ENCODE peak calls at places on chromosomes 3 and 15, in eight cellular contexts. A is fibroblast of pulmonary artery, K is astrocyte of the spinal cord, G is neural progenitor cell, D is fibroblast of lung, I is BE2C, L is esophagus squamous epithelium, Y is cardiac fibroblast. V is an unnamed sample.

GRCh38 chr15:38688761-38689160 is 124.1 kb upstream of the RASGRP1 start:
- DNase-seq in A (no peak), K (no peak), G (no peak), D (no peak), I (no peak), L (no peak), Y (no peak), V (no peak)

GRCh38 chr15:62988701-62989100 is 53.8 kb upstream of the TPM1 start:
- DNase-seq in A (no peak), K (no peak), G (no peak), D (no peak), I (no peak), L (no peak), Y (no peak), V (no peak)

GRCh38 chr3:69568458-69568857 is 170.8 kb upstream of the MITF start:
- DNase-seq in A (peak), K (no peak), G (no peak), D (peak), I (no peak), L (no peak), Y (peak), V (peak)

GRCh38 chr3:98897701-98898100 is 3.8 kb downstream of the DCBLD2 start:
- DNase-seq in A (no peak), K (peak), G (no peak), D (no peak), I (no peak), L (no peak), Y (no peak), V (no peak)

GRCh38 chr3:26452363-26452762 is 170.2 kb upstream of the LRRC3B start:
- DNase-seq in A (no peak), K (no peak), G (no peak), D (no peak), I (no peak), L (no peak), Y (no peak), V (no peak)

GRCh38 chr3:71579934-71580318 is 3.6 kb downstream of the FOXP1 start:
- DNase-seq in A (no peak), K (peak), G (peak), D (no peak), I (no peak), L (no peak), Y (peak), V (no peak)

GRCh38 chr15:35330921-35331320 is 215.0 kb downstream of the DPH6 start:
- DNase-seq in A (no peak), K (no peak), G (no peak), D (no peak), I (no peak), L (no peak), Y (no peak), V (no peak)

GRCh38 chr15:31197497-31198414 is 96.2 kb upstream of the TRPM1 start:
- DNase-seq in A (peak), K (no peak), G (peak), D (no peak), I (peak), L (no peak), Y (peak), V (peak)

GRCh38 chr3:183807329-183807728 is 18.0 kb downstream of the MAP6D1 start:
- DNase-seq in A (no peak), K (no peak), G (no peak), D (no peak), I (no peak), L (no peak), Y (no peak), V (no peak)

GRCh38 chr3:150251654-150252053 is 156.4 kb upstream of the TSC22D2 start:
- DNase-seq in A (peak), K (peak), G (no peak), D (peak), I (no peak), L (no peak), Y (peak), V (peak)

GRCh38 chr15:75844629-75845390 is 1.6 kb downstream of the UBE2Q2 start:
- DNase-seq in A (no peak), K (no peak), G (no peak), D (no peak), I (no peak), L (no peak), Y (no peak), V (no peak)

GRCh38 chr3:133937061-133937686 is 41.5 kb upstream of the RAB6B start:
- DNase-seq in A (no peak), K (no peak), G (no peak), D (no peak), I (no peak), L (no peak), Y (no peak), V (no peak)

GRCh38 chr3:12658593-12659058 is 5.3 kb downstream of the RAF1 start:
- DNase-seq in A (peak), K (peak), G (no peak), D (peak), I (no peak), L (no peak), Y (peak), V (peak)

GRCh38 chr15:44545934-44546802 is 9.2 kb downstream of the EIF3J start:
- DNase-seq in A (peak), K (peak), G (no peak), D (peak), I (peak), L (no peak), Y (no peak), V (peak)

GRCh38 chr3:98565843-98566242 is 27.6 kb downstream of the CPOX start:
- DNase-seq in A (no peak), K (no peak), G (no peak), D (no peak), I (no peak), L (no peak), Y (no peak), V (no peak)

GRCh38 chr3:128188326-128188725 is 35.0 kb downstream of the EEFSEC start:
- DNase-seq in A (no peak), K (peak), G (no peak), D (no peak), I (peak), L (no peak), Y (no peak), V (no peak)

GRCh38 chr3:85498177-85498576 is 539.4 kb downstream of the CADM2 start:
- DNase-seq in A (no peak), K (no peak), G (no peak), D (no peak), I (no peak), L (no peak), Y (no peak), V (no peak)

GRCh38 chr3:37993067-37993809 is 2.7 kb downstream of the VILL start:
- DNase-seq in A (no peak), K (no peak), G (no peak), D (no peak), I (no peak), L (no peak), Y (no peak), V (no peak)

GRCh38 chr3:127233371-127233770 is 40.4 kb downstream of the PRR23E start:
- DNase-seq in A (peak), K (no peak), G (peak), D (peak), I (no peak), L (no peak), Y (no peak), V (no peak)

GRCh38 chr15:48393650-48394049 is 62.4 kb downstream of the DUT start:
- DNase-seq in A (peak), K (peak), G (no peak), D (peak), I (no peak), L (no peak), Y (peak), V (no peak)

GRCh38 chr3:57815034-57815433 is 58.9 kb downstream of the SLMAP start:
- DNase-seq in A (no peak), K (no peak), G (no peak), D (no peak), I (no peak), L (no peak), Y (no peak), V (no peak)

GRCh38 chr3:120244834-120245225 is 40.2 kb downstream of the GPR156 start:
- DNase-seq in A (peak), K (no peak), G (peak), D (no peak), I (no peak), L (no peak), Y (peak), V (no peak)

GRCh38 chr3:69119138-69119537 is 3.3 kb downstream of the LMOD3 start:
- DNase-seq in A (no peak), K (no peak), G (no peak), D (no peak), I (no peak), L (no peak), Y (no peak), V (no peak)

GRCh38 chr3:177596248-177596821 is 399.1 kb upstream of the TBL1XR1 start:
- DNase-seq in A (no peak), K (peak), G (no peak), D (no peak), I (peak), L (no peak), Y (peak), V (peak)

GRCh38 chr3:139653582-139653981 is 24.2 kb downstream of the NMNAT3 start:
- DNase-seq in A (no peak), K (no peak), G (no peak), D (no peak), I (no peak), L (no peak), Y (no peak), V (no peak)

GRCh38 chr15:65824031-65824743 is 32.1 kb upstream of the DENND4A start:
- DNase-seq in A (peak), K (peak), G (peak), D (peak), I (peak), L (no peak), Y (peak), V (peak)

GRCh38 chr3:124428372-124429128 is 301.7 kb upstream of the UMPS start:
- DNase-seq in A (no peak), K (no peak), G (no peak), D (peak), I (no peak), L (no peak), Y (no peak), V (no peak)

GRCh38 chr3:9727041-9727595 is 4.4 kb upstream of the BRPF1 start:
- DNase-seq in A (no peak), K (no peak), G (peak), D (no peak), I (peak), L (no peak), Y (no peak), V (no peak)

GRCh38 chr3:12186515-12187286 is 28.0 kb upstream of the TIMP4 start:
- DNase-seq in A (no peak), K (no peak), G (no peak), D (no peak), I (no peak), L (no peak), Y (no peak), V (no peak)

GRCh38 chr15:63372018-63372705 is 9.5 kb downstream of the CA12 start:
- DNase-seq in A (peak), K (peak), G (no peak), D (peak), I (no peak), L (no peak), Y (peak), V (peak)

GRCh38 chr3:69748503-69748902 is 9.2 kb downstream of the MITF start:
- DNase-seq in A (no peak), K (no peak), G (no peak), D (no peak), I (no peak), L (no peak), Y (no peak), V (no peak)

GRCh38 chr15:47887181-47887580 is 169.9 kb downstream of the SEMA6D start:
- DNase-seq in A (no peak), K (no peak), G (peak), D (no peak), I (no peak), L (no peak), Y (no peak), V (no peak)

GRCh38 chr3:22297436-22297835 is 546.4 kb upstream of the ZNF385D start:
- DNase-seq in A (no peak), K (no peak), G (no peak), D (peak), I (no peak), L (no peak), Y (no peak), V (no peak)

GRCh38 chr3:65030847-65031463 is 343.2 kb upstream of the ADAMTS9 start:
- DNase-seq in A (peak), K (peak), G (no peak), D (peak), I (no peak), L (no peak), Y (peak), V (peak)

GRCh38 chr3:106294121-106294520 is 425.3 kb upstream of the CBLB start:
- DNase-seq in A (no peak), K (no peak), G (no peak), D (no peak), I (no peak), L (no peak), Y (no peak), V (no peak)

GRCh38 chr3:17190353-17191078 is 305.8 kb downstream of the PLCL2 start:
- DNase-seq in A (no peak), K (no peak), G (no peak), D (no peak), I (no peak), L (no peak), Y (no peak), V (no peak)

GRCh38 chr15:69812881-69813280 is 284.8 kb downstream of the TLE3 start:
- DNase-seq in A (no peak), K (no peak), G (peak), D (no peak), I (peak), L (no peak), Y (no peak), V (no peak)

GRCh38 chr3:31919528-31919927 is 61.5 kb downstream of the OSBPL10 start:
- DNase-seq in A (no peak), K (no peak), G (no peak), D (no peak), I (no peak), L (no peak), Y (no peak), V (no peak)
- TF ChIP-seq CTCF in A (no peak), K (no peak), G (no peak), D (no peak), I (no peak), L (no peak), Y (no peak), V (no peak)

GRCh38 chr3:78066287-78066686 is 1026.4 kb downstream of the ROBO2 start:
- DNase-seq in A (no peak), K (no peak), G (no peak), D (no peak), I (no peak), L (no peak), Y (no peak), V (no peak)
- TF ChIP-seq CTCF in A (no peak), K (no peak), G (peak), D (no peak), I (peak), L (no peak), Y (no peak), V (peak)

GRCh38 chr3:45689787-45690145 is 570 bp downstream of the SACM1L start:
- DNase-seq in A (no peak), K (no peak), G (no peak), D (peak), I (no peak), L (no peak), Y (no peak), V (no peak)

GRCh38 chr3:45687828-45688193 is 1.4 kb upstream of the SACM1L start:
- DNase-seq in A (no peak), K (no peak), G (no peak), D (no peak), I (no peak), L (no peak), Y (no peak), V (no peak)

GRCh38 chr3:45688194-45688881 is 858 bp upstream of the SACM1L start:
- DNase-seq in A (no peak), K (no peak), G (peak), D (peak), I (peak), L (no peak), Y (no peak), V (no peak)

GRCh38 chr3:45690331-45691035 is 1.3 kb downstream of the SACM1L start:
- DNase-seq in A (no peak), K (no peak), G (peak), D (no peak), I (peak), L (no peak), Y (no peak), V (no peak)

GRCh38 chr3:45688882-45689786 is at the start of gene SACM1L:
- DNase-seq in A (peak), K (peak), G (peak), D (peak), I (peak), L (peak), Y (peak), V (peak)
- TF ChIP-seq CTCF in A (no peak), K (no peak), G (no peak), D (no peak), I (no peak), L (no peak), Y (no peak), V (no peak)

DNA sequence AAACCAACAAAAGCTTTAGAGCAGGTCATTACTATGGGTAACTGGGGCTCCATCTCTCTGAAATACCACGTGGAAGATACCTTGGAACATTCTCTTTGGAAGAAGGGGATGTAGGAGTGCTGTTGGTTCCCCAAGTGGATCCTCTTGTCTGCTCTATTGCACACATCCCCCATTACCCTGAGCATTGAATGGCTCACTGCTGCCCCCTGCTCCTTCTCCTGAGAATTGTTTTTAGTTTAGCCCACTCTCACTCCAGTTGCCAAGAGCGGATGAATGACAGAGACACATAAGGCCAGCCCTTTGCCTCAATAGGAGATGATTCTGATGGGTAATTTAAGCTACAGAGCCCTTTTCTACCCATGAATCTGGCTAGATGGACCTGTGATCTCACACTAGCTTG is 135.6 kb upstream of the SUCLG2 start:
- DNase-seq in A (peak), K (peak), G (peak), D (peak), I (peak), L (no peak), Y (peak), V (peak)
- TF ChIP-seq CTCF in A (peak), K (peak), G (peak), D (peak), I (peak), L (peak), Y (peak), V (peak)

GRCh38 chr15:99385865-99386264 is 134.6 kb downstream of the LRRC28 start:
- DNase-seq in A (peak), K (peak), G (no peak), D (peak), I (no peak), L (no peak), Y (peak), V (no peak)

GRCh38 chr15:99386429-99386828 is 135.1 kb downstream of the LRRC28 start:
- DNase-seq in A (no peak), K (no peak), G (no peak), D (no peak), I (no peak), L (no peak), Y (no peak), V (no peak)

GRCh38 chr15:99390667-99391066 is 139.4 kb downstream of the LRRC28 start:
- DNase-seq in A (no peak), K (no peak), G (peak), D (no peak), I (no peak), L (no peak), Y (no peak), V (no peak)

GRCh38 chr15:99387769-99388168 is 136.5 kb downstream of the LRRC28 start:
- DNase-seq in A (no peak), K (no peak), G (no peak), D (no peak), I (no peak), L (no peak), Y (no peak), V (no peak)

GRCh38 chr15:99384992-99385669 is 133.8 kb downstream of the LRRC28 start:
- DNase-seq in A (no peak), K (peak), G (no peak), D (no peak), I (no peak), L (no peak), Y (no peak), V (no peak)
- TF ChIP-seq CTCF in A (no peak), K (peak), G (no peak), D (no peak), I (peak), L (peak), Y (peak), V (no peak)

DNA sequence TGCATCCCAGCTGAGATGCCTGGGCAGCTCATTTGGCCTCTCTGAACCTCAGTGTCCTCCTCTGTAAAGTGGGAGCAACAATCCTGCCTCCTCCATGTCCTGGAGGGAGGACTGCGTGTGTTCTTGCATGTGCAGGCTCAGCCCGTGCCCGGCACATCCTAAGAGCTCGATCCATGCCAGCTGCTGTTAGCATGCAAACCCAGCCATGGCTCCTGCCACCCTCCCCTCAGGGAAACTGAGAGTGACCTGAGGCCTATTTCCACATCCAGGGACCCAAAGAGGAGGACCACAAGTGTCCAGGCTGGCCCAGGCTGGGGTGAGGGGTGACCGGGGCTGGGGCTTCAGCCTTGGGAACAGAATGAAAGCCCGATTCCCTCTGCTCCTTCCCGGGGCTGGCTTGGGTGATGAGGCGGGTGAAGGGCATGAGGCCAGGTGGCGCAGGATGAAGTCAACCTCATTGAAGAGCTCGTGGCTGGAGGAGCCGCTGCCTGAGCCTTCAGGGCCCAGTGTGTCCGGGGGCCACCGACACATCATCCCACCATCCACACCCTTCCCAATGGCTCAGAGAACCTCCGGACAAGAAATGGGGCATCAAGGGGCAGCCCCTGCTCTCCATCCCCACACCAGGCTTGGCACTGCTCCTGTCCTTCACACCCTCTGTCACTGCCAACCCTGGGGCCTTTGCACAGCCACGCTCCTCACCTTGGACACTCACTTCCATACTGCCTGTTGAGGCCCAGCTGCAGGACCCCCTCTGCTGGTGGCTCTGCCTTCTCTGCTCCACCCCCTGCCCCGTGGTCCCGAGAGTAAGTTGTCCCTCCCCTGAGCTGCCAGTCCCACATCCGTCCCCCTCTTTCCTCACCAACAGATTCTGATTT is 42.5 kb downstream of the ADAMTS7 start:
- DNase-seq in A (no peak), K (no peak), G (no peak), D (no peak), I (no peak), L (no peak), Y (no peak), V (no peak)
- TF ChIP-seq CTCF in A (no peak), K (no peak), G (no peak), D (no peak), I (no peak), L (no peak), Y (no peak), V (no peak)

DNA sequence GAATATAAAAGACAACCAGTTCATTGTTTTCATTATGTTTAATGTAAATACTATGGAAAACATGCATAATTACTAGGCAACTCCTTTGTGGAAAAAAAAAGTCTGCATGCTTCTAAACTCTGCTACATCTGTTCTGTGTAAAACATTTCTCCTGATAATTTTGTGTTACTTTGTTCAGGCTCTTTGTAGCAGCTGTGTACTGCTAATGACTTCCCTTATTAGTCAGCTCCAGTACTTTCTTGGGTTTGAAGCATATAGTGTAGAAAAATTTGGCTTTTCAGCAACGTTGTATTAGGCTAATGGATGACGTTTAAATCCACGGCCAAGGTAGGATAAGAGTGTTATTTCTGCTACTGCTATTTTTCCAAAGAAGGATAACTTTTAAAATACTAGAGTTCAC is 111.5 kb downstream of the FEZF2 start:
- DNase-seq in A (no peak), K (no peak), G (no peak), D (no peak), I (no peak), L (no peak), Y (no peak), V (no peak)
- TF ChIP-seq CTCF in A (no peak), K (no peak), G (no peak), D (no peak), I (no peak), L (no peak), Y (no peak), V (no peak)

GRCh38 chr15:84863480-84864428 is 20.7 kb upstream of the SLC28A1 start:
- DNase-seq in A (peak), K (no peak), G (no peak), D (peak), I (no peak), L (no peak), Y (peak), V (peak)
- TF ChIP-seq CTCF in A (peak), K (no peak), G (peak), D (peak), I (no peak), L (no peak), Y (peak), V (peak)

V was measured in HFFc6.